ENCODE peak calls at places on chromosomes 6 and 20, in four cellular contexts. T is occipital lobe, O is MV-4-11, V is frontal cortex. R is an unnamed sample.

GRCh38 chr6:52993461-52993860 is 1.6 kb downstream of the GSTA4 start:
- DNase-seq in V (no peak), T (no peak), O (no peak), R (peak)

GRCh38 chr6:166504100-166504499 is 82.4 kb downstream of the RAMACL start:
- DNase-seq in T (no peak), O (no peak), V (no peak), R (no peak)

GRCh38 chr6:15431762-15432495 is 186.1 kb downstream of the JARID2 start:
- DNase-seq in O (no peak), T (no peak), V (no peak), R (no peak)

GRCh38 chr6:169668203-169668847 is 33.5 kb downstream of the WDR27 start:
- DNase-seq in O (no peak), T (no peak), V (no peak), R (no peak)

GRCh38 chr20:7151666-7152065 is 384.2 kb downstream of the BMP2 start:
- DNase-seq in V (no peak), T (no peak), O (no peak), R (no peak)

GRCh38 chr6:169884158-169884557 is 132.7 kb downstream of the ERMARD start:
- DNase-seq in T (no peak), V (no peak), O (no peak), R (no peak)

GRCh38 chr6:31578058-31578457 is 2.7 kb downstream of the TNF start:
- DNase-seq in O (no peak), T (no peak), V (no peak), R (no peak)

GRCh38 chr6:16481680-16482079 is 243.3 kb downstream of the GMPR start:
- DNase-seq in V (no peak), O (no peak), T (no peak), R (no peak)

GRCh38 chr20:47653892-47654291 is 131.4 kb downstream of the SULF2 start:
- DNase-seq in V (no peak), T (no peak), O (no peak), R (no peak)

GRCh38 chr20:64037199-64037497 is 1.2 kb downstream of the C20orf204 start:
- DNase-seq in O (no peak), T (no peak), V (no peak), R (no peak)

GRCh38 chr20:3980260-3981131 is 34.9 kb downstream of the RNF24 start:
- DNase-seq in V (no peak), T (no peak), O (peak), R (no peak)

GRCh38 chr6:34098045-34098936 is 47.6 kb downstream of the GRM4 start:
- DNase-seq in O (no peak), T (no peak), V (no peak), R (no peak)

GRCh38 chr6:158758464-158758863 is 60.7 kb downstream of the EZR start:
- DNase-seq in T (no peak), V (no peak), O (no peak), R (no peak)

GRCh38 chr20:35607003-35607735 is 8.5 kb upstream of the SPAG4 start:
- DNase-seq in T (no peak), V (no peak), O (no peak), R (no peak)

GRCh38 chr6:71478834-71479541 is 190.4 kb downstream of the OGFRL1 start:
- DNase-seq in V (no peak), O (peak), T (no peak), R (no peak)

GRCh38 chr6:170049641-170050491 is 241.0 kb downstream of the DLL1 start:
- DNase-seq in T (peak), V (no peak), O (peak), R (peak)

GRCh38 chr20:12409501-12409900 is 491.8 kb downstream of the BTBD3 start:
- DNase-seq in O (no peak), V (no peak), T (no peak), R (no peak)

GRCh38 chr20:45320948-45321595 is 13.0 kb upstream of the MATN4 start:
- DNase-seq in V (no peak), T (no peak), O (peak), R (no peak)

GRCh38 chr6:121826156-121826810 is 390.8 kb downstream of the GJA1 start:
- DNase-seq in T (no peak), V (no peak), O (no peak), R (no peak)

GRCh38 chr6:47651505-47651944 is 46.9 kb upstream of the ADGRF4 start:
- DNase-seq in O (no peak), V (no peak), T (no peak), R (no peak)

GRCh38 chr20:51345601-51346101 is 196.9 kb downstream of the NFATC2 start:
- DNase-seq in V (no peak), T (no peak), O (peak), R (no peak)

GRCh38 chr20:64039293-64040160 is 3.5 kb downstream of the C20orf204 start:
- DNase-seq in T (no peak), V (no peak), O (no peak), R (no peak)

GRCh38 chr20:40869416-40870147 is 159.0 kb upstream of the TOP1 start:
- DNase-seq in O (no peak), V (no peak), T (no peak), R (no peak)

GRCh38 chr20:17761612-17762011 is 61.8 kb downstream of the BANF2 start:
- DNase-seq in O (no peak), T (no peak), V (no peak), R (no peak)

GRCh38 chr6:142714956-142715355 is 230.0 kb downstream of the HIVEP2 start:
- DNase-seq in T (no peak), O (no peak), V (no peak), R (no peak)

GRCh38 chr20:20229595-20229994 is 138.3 kb upstream of the INSM1 start:
- DNase-seq in T (no peak), V (no peak), O (peak), R (no peak)

GRCh38 chr20:50293244-50294139 is 102.9 kb downstream of the CEBPB start:
- DNase-seq in T (no peak), O (no peak), V (no peak), R (no peak)

GRCh38 chr20:2822073-2822472 is 5.9 kb downstream of the TMEM239 start:
- DNase-seq in T (no peak), O (no peak), V (no peak), R (no peak)

GRCh38 chr6:161161121-161161520 is 112.7 kb downstream of the AGPAT4 start:
- DNase-seq in V (no peak), T (no peak), O (no peak), R (no peak)

GRCh38 chr20:18740726-18741125 is 72.9 kb upstream of the SCP2D1 start:
- DNase-seq in O (no peak), T (no peak), V (no peak), R (no peak)

GRCh38 chr20:63942250-63943006 is 13.8 kb downstream of the UCKL1 start:
- DNase-seq in V (no peak), T (no peak), O (no peak), R (no peak)

GRCh38 chr20:64083380-64084208 is 604 bp downstream of the LKAAEAR1 start:
- DNase-seq in V (peak), O (peak), T (peak), R (peak)

GRCh38 chr6:113182370-113183141 is 674.6 kb upstream of the MARCKS start:
- DNase-seq in O (no peak), V (peak), T (no peak), R (no peak)

GRCh38 chr20:34713194-34713943 is 9.2 kb downstream of the TP53INP2 start:
- DNase-seq in O (peak), V (no peak), T (no peak), R (no peak)

GRCh38 chr20:49518576-49518975 is 36.1 kb upstream of the KCNB1 start:
- DNase-seq in T (no peak), O (no peak), V (no peak), R (no peak)

GRCh38 chr6:155419161-155419560 is 36.5 kb downstream of the NOX3 start:
- DNase-seq in V (no peak), O (no peak), T (no peak), R (no peak)

GRCh38 chr6:88380083-88380482 is 213.9 kb upstream of the CNR1 start:
- DNase-seq in V (peak), O (peak), T (peak), R (peak)

GRCh38 chr6:49929340-49929739 is 34.6 kb downstream of the DEFB114 start:
- DNase-seq in T (no peak), O (no peak), V (no peak), R (no peak)